ENCODE peak calls at places on chromosomes 5 and 9, in ten cellular contexts. V is pancreas, K is adipocyte, Y is right atrium auricular region, F is AG10803, Q is PC-3, L is choroid plexus epithelial cell, I is A549, N is hepatocyte, T is transverse colon. P is an unnamed sample.
A peak's percentile ranks its signal among the peaks of the same experiment; 100 is the strongest.

GRCh38 chr5:132815454-132815853 is 2.4 kb downstream of the SOWAHA start:
- DNase-seq in V (no peak), K (peak; percentile 84), Y (no peak), F (peak; percentile 29), Q (peak; percentile 7), L (peak; percentile 68), I (no peak), N (no peak), T (no peak), P (no peak)

GRCh38 chr5:143562935-143563334 is 159.4 kb upstream of the NR3C1 start:
- DNase-seq in V (no peak), K (peak; percentile 75), Y (peak; percentile 68), F (peak; percentile 48), Q (no peak), L (peak; percentile 86), I (peak; percentile 78), N (peak; percentile 55), T (no peak), P (peak; percentile 77)

GRCh38 chr5:177489119-177489716 is 8.2 kb downstream of the PDLIM7 start:
- DNase-seq in V (peak; percentile 75), K (no peak), Y (no peak), F (no peak), Q (no peak), L (no peak), I (peak; percentile 41), N (no peak), T (peak; percentile 63), P (no peak)

GRCh38 chr5:132749506-132749905 is 2.3 kb downstream of the CCNI2 start:
- DNase-seq in V (no peak), K (no peak), Y (no peak), F (no peak), Q (no peak), L (no peak), I (no peak), N (no peak), T (peak; percentile 4), P (no peak)

GRCh38 chr9:124480621-124480981 is 26.6 kb downstream of the NR5A1 start:
- DNase-seq in V (peak; percentile 39), K (peak; percentile 51), Y (no peak), F (peak; percentile 3), Q (peak; percentile 22), L (peak; percentile 44), I (peak; percentile 53), N (peak; percentile 56), T (no peak), P (peak; percentile 37)

GRCh38 chr9:123304340-123304691 is 35.9 kb upstream of the STRBP start:
- DNase-seq in V (no peak), K (no peak), Y (no peak), F (no peak), Q (no peak), L (no peak), I (no peak), N (no peak), T (no peak), P (no peak)

GRCh38 chr5:444226-444625 is 1.2 kb downstream of the EXOC3 start:
- DNase-seq in V (no peak), K (no peak), Y (no peak), F (no peak), Q (no peak), L (no peak), I (no peak), N (no peak), T (peak; percentile 6), P (no peak)

GRCh38 chr5:94395468-94395867 is 222.9 kb downstream of the KIAA0825 start:
- DNase-seq in V (no peak), K (no peak), Y (no peak), F (no peak), Q (no peak), L (no peak), I (no peak), N (no peak), T (no peak), P (no peak)

GRCh38 chr5:16888694-16889124 is 47.4 kb downstream of the MYO10 start:
- DNase-seq in V (no peak), K (no peak), Y (no peak), F (peak; percentile 53), Q (peak; percentile 87), L (no peak), I (peak; percentile 63), N (no peak), T (no peak), P (peak; percentile 80)

GRCh38 chr5:111461261-111461671 is 51.1 kb downstream of the STARD4 start:
- DNase-seq in V (no peak), K (peak; percentile 44), Y (no peak), F (no peak), Q (peak; percentile 44), L (peak; percentile 64), I (peak; percentile 40), N (peak; percentile 62), T (no peak), P (peak; percentile 56)

GRCh38 chr9:36337865-36338264 is 62.2 kb downstream of the RNF38 start:
- DNase-seq in V (no peak), K (peak; percentile 14), Y (no peak), F (no peak), Q (no peak), L (peak; percentile 25), I (no peak), N (no peak), T (no peak), P (no peak)
- H3K4me3 ChIP-seq in V (no peak overlapping the region), K (no peak overlapping the region), Y (no peak overlapping the region), F (no peak overlapping the region), Q (no peak overlapping the region), L (no peak overlapping the region), I (no peak overlapping the region), N (no peak overlapping the region), T (no peak overlapping the region), P (no peak overlapping the region)

GRCh38 chr5:56612759-56613158 is 202.6 kb upstream of the MAP3K1 start:
- DNase-seq in V (no peak), K (no peak), Y (no peak), F (no peak), Q (no peak), L (no peak), I (no peak), N (no peak), T (no peak), P (no peak)

GRCh38 chr5:56616454-56617160 is 198.7 kb upstream of the MAP3K1 start:
- DNase-seq in V (no peak), K (no peak), Y (no peak), F (no peak), Q (no peak), L (no peak), I (no peak), N (no peak), T (no peak), P (no peak)

GRCh38 chr5:56617998-56618397 is 197.4 kb upstream of the MAP3K1 start:
- DNase-seq in V (no peak), K (no peak), Y (no peak), F (no peak), Q (no peak), L (no peak), I (no peak), N (no peak), T (no peak), P (no peak)

GRCh38 chr5:56612353-56612752 is 203.0 kb upstream of the MAP3K1 start:
- DNase-seq in V (no peak), K (no peak), Y (no peak), F (no peak), Q (no peak), L (no peak), I (no peak), N (no peak), T (no peak), P (no peak)

DNA sequence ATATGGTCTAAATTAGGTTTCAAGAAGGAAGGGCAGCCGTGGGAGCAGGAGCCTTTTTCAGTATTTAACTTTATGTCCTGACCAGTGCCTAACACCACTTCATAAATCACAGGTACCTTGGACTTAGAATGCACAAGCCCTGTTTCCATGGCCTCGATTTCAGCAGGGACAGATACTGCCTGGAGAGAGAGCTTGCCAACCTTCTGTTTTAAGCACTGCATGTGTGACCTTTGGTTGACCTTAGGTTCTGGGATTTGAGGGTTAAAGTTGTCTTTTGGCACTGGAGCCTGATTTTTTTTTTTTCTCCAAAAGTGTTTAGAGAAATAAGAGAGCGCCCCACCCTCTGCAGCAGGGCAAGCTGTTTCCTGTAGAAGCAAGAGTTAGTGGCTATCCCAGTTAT is 199.6 kb upstream of the MAP3K1 start:
- DNase-seq in V (no peak), K (no peak), Y (no peak), F (no peak), Q (no peak), L (peak; percentile 16), I (no peak), N (no peak), T (no peak), P (no peak)
- H3K4me3 ChIP-seq in V (no peak overlapping the region), K (no peak overlapping the region), Y (no peak overlapping the region), F (no peak overlapping the region), Q (no peak overlapping the region), L (no peak overlapping the region), I (no peak overlapping the region), N (no peak overlapping the region), T (no peak overlapping the region), P (no peak overlapping the region)

GRCh38 chr9:94169978-94170377 is 85.7 kb downstream of the PTPDC1 start:
- DNase-seq in V (no peak), K (no peak), Y (no peak), F (no peak), Q (no peak), L (no peak), I (no peak), N (no peak), T (no peak), P (no peak)
- H3K4me3 ChIP-seq in V (no peak overlapping the region), K (peak overlapping the region; percentile 92), Y (peak overlapping the region; percentile 0), F (peak overlapping the region; percentile 10), Q (peak overlapping the region; percentile 99), L (peak overlapping the region; percentile 84), I (peak overlapping the region; percentile 96), N (no peak overlapping the region), T (no peak overlapping the region), P (no peak overlapping the region)

GRCh38 chr9:98192503-98193335 is at the start of gene CORO2A:
- DNase-seq in V (no peak), K (peak; percentile 79), Y (no peak), F (peak; percentile 61), Q (peak; percentile 67), L (peak; percentile 72), I (peak; percentile 71), N (peak; percentile 91), T (peak; percentile 89), P (peak; percentile 92)

GRCh38 chr9:98189412-98189811 is 3.0 kb downstream of the CORO2A start:
- DNase-seq in V (no peak), K (no peak), Y (no peak), F (no peak), Q (no peak), L (no peak), I (no peak), N (no peak), T (no peak), P (no peak)

GRCh38 chr9:98191615-98192502 is 578 bp downstream of the CORO2A start:
- DNase-seq in V (no peak), K (peak; percentile 17), Y (no peak), F (no peak), Q (peak; percentile 9), L (no peak), I (no peak), N (peak; percentile 69), T (peak; percentile 59), P (peak; percentile 71)

GRCh38 chr9:98191210-98191609 is 1.2 kb downstream of the CORO2A start:
- DNase-seq in V (no peak), K (no peak), Y (no peak), F (no peak), Q (no peak), L (no peak), I (no peak), N (no peak), T (no peak), P (no peak)

DNA sequence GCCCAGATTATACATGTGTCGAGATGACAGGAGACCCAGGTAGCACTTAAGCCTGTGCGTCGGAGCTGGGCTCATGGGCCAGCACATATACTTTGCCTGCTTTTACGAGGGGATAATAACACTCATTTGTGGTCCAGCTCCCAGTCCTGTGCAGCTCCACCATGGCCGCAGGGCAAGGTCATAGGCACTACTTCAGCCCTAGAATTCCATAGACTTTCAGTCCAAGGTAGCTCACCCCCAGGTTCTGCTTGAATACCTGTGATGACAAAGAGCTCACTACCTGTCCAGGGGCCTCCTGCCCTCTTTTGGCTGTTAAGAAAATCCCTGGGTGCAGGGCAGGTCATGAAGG is 1.7 kb downstream of the CORO2A start:
- DNase-seq in V (no peak), K (no peak), Y (no peak), F (no peak), Q (no peak), L (no peak), I (no peak), N (no peak), T (no peak), P (no peak)
- H3K4me3 ChIP-seq in V (no peak overlapping the region), K (no peak overlapping the region), Y (no peak overlapping the region), F (no peak overlapping the region), Q (no peak overlapping the region), L (no peak overlapping the region), I (no peak overlapping the region), N (no peak overlapping the region), T (no peak overlapping the region), P (no peak overlapping the region)

P was measured in epithelial cell of esophagus.